ENCODE peak calls at places on chromosomes 12 and 14, in seven cellular contexts. W, Y, N, S, K, L and O are unnamed samples.

GRCh38 chr12:9372202-9372601 is 164.0 kb upstream of the PZP start:
- DNase-seq in K (no peak), W (no peak), S (peak), L (peak), N (no peak), Y (no peak), O (no peak)

GRCh38 chr14:100988411-100988900 is 84.9 kb upstream of the RTL1 start:
- DNase-seq in N (no peak), K (no peak), S (no peak), W (no peak), L (no peak), Y (no peak), O (no peak)

GRCh38 chr12:7190268-7191055 is 976 bp downstream of the PEX5 start:
- DNase-seq in K (peak), N (peak), S (peak), L (peak), W (peak), Y (no peak), O (no peak)

GRCh38 chr14:65263161-65263788 is 149.3 kb upstream of the FUT8 start:
- DNase-seq in S (no peak), K (no peak), L (no peak), N (no peak), W (no peak), Y (no peak), O (no peak)

GRCh38 chr12:51322452-51322851 is 1.5 kb downstream of the BIN2 start:
- DNase-seq in W (no peak), S (no peak), K (no peak), L (no peak), Y (no peak), N (peak), O (no peak)

GRCh38 chr12:106223485-106224391 is 24.1 kb downstream of the CKAP4 start:
- DNase-seq in N (peak), K (peak), L (peak), Y (peak), W (peak), S (peak), O (peak)

GRCh38 chr12:64633940-64634337 is 23.6 kb downstream of the RASSF3 start:
- DNase-seq in Y (no peak), K (peak), S (peak), N (no peak), W (peak), L (peak), O (no peak)

GRCh38 chr14:33685698-33686097 is 265.2 kb downstream of the EGLN3 start:
- DNase-seq in Y (no peak), K (no peak), W (no peak), L (peak), S (no peak), N (no peak), O (no peak)

GRCh38 chr12:93358058-93358457 is 19.7 kb upstream of the NUDT4 start:
- DNase-seq in S (no peak), W (no peak), Y (no peak), K (no peak), L (no peak), N (no peak), O (no peak)

GRCh38 chr12:10511756-10512355 is 6.2 kb downstream of the EIF2S3B start:
- DNase-seq in Y (no peak), S (no peak), L (no peak), N (no peak), K (no peak), W (no peak), O (no peak)

GRCh38 chr12:94622475-94622874 is 27.9 kb downstream of the TMCC3 start:
- DNase-seq in K (no peak), S (no peak), Y (no peak), W (no peak), N (no peak), L (no peak), O (no peak)

GRCh38 chr14:99946652-99947489 is 118.4 kb upstream of the EVL start:
- DNase-seq in K (peak), Y (no peak), W (no peak), S (no peak), L (peak), N (peak), O (no peak)

GRCh38 chr14:57245941-57246340 is 22.8 kb downstream of the EXOC5 start:
- DNase-seq in K (no peak), L (peak), S (peak), Y (no peak), N (no peak), W (no peak), O (no peak)

GRCh38 chr12:54657048-54657696 is 9.0 kb upstream of the DCD start:
- DNase-seq in S (no peak), W (no peak), N (no peak), L (no peak), Y (no peak), K (no peak), O (no peak)

GRCh38 chr12:130127909-130128763 is 34.1 kb upstream of the FZD10 start:
- DNase-seq in S (no peak), L (no peak), W (peak), K (no peak), Y (no peak), N (no peak), O (no peak)

GRCh38 chr12:80268924-80269749 is 169.8 kb downstream of the OTOGL start:
- DNase-seq in W (no peak), K (peak), Y (peak), S (no peak), N (no peak), L (peak), O (no peak)

GRCh38 chr14:23544511-23545447 is 6.8 kb downstream of the ZFHX2 start:
- DNase-seq in N (no peak), Y (no peak), S (peak), L (no peak), K (no peak), W (peak), O (no peak)

GRCh38 chr14:35470775-35471174 is 63.2 kb upstream of the INSM2 start:
- DNase-seq in L (peak), S (peak), W (no peak), K (peak), Y (no peak), N (no peak), O (no peak)

GRCh38 chr14:52767058-52767833 is 24.2 kb downstream of the GNPNAT1 start:
- DNase-seq in Y (no peak), S (no peak), W (no peak), L (no peak), K (no peak), N (no peak), O (no peak)

GRCh38 chr12:40262657-40263056 is 37.9 kb downstream of the LRRK2 start:
- DNase-seq in L (no peak), S (no peak), W (no peak), K (no peak), N (no peak), Y (no peak), O (no peak)

GRCh38 chr12:106227641-106228319 is 20.0 kb downstream of the CKAP4 start:
- DNase-seq in L (no peak), K (no peak), N (peak), S (no peak), Y (no peak), W (no peak), O (peak)

GRCh38 chr14:25537846-25538455 is 488.0 kb upstream of the STXBP6 start:
- DNase-seq in W (no peak), S (peak), L (no peak), K (no peak), Y (no peak), N (peak), O (no peak)

GRCh38 chr12:88336071-88336768 is 194.1 kb downstream of the TMTC3 start:
- DNase-seq in L (no peak), W (no peak), S (peak), Y (no peak), K (no peak), N (no peak), O (no peak)

GRCh38 chr14:96852823-96853422 is 55.7 kb downstream of the VRK1 start:
- DNase-seq in W (no peak), K (peak), S (peak), N (no peak), L (peak), Y (peak), O (no peak)

GRCh38 chr14:103078860-103079587 is 5.0 kb upstream of the LBHD2 start:
- DNase-seq in K (no peak), L (no peak), S (no peak), N (no peak), W (no peak), Y (no peak), O (no peak)

GRCh38 chr12:120678572-120678971 is 8.4 kb upstream of the MLEC start:
- DNase-seq in L (peak), N (no peak), Y (no peak), S (no peak), K (no peak), W (no peak), O (no peak)

GRCh38 chr12:13941258-13942249 is 39.8 kb downstream of the GRIN2B start:
- DNase-seq in S (peak), Y (no peak), W (no peak), N (peak), L (peak), K (peak), O (no peak)

GRCh38 chr12:59580050-59580449 is 15.8 kb upstream of the SLC16A7 start:
- DNase-seq in L (no peak), N (no peak), K (no peak), W (no peak), Y (no peak), S (no peak), O (no peak)

GRCh38 chr12:41336041-41336552 is 148.0 kb downstream of the PDZRN4 start:
- DNase-seq in N (no peak), K (no peak), W (no peak), L (no peak), S (peak), Y (no peak), O (no peak)

GRCh38 chr14:100304825-100305445 is 1.3 kb downstream of the SLC25A29 start:
- DNase-seq in S (peak), N (no peak), Y (no peak), W (no peak), K (peak), L (peak), O (no peak)

GRCh38 chr12:62438098-62438692 is 28.4 kb upstream of the MON2 start:
- DNase-seq in W (no peak), N (peak), Y (peak), L (peak), K (peak), S (peak), O (no peak)

GRCh38 chr12:97250483-97250882 is 212.1 kb upstream of the RMST start:
- DNase-seq in L (no peak), K (no peak), S (no peak), W (no peak), N (no peak), Y (no peak), O (no peak)

GRCh38 chr12:40336573-40337199 is 111.9 kb downstream of the LRRK2 start:
- DNase-seq in K (peak), L (peak), S (no peak), W (no peak), N (no peak), Y (no peak), O (no peak)